ENCODE peak calls at places on chromosomes 7 and 10, in six cellular contexts. Y is HCT116, N is astrocyte, D is AG04450, W is tibial nerve, J is HL-60. L is an unnamed sample.

GRCh38 chr10:16184911-16185310 is 251.9 kb upstream of the PTER start:
- DNase-seq in Y (no peak), N (no peak), D (no peak), W (no peak), J (no peak), L (no peak)

GRCh38 chr7:98802781-98803110 is 67.1 kb downstream of the TMEM130 start:
- DNase-seq in Y (no peak), N (no peak), D (no peak), W (no peak), J (no peak), L (no peak)

GRCh38 chr7:154350892-154351291 is 298.7 kb downstream of the DPP6 start:
- DNase-seq in Y (no peak), N (no peak), D (no peak), W (no peak), J (no peak), L (no peak)

GRCh38 chr7:155530601-155531000 is 15.8 kb downstream of the CNPY1 start:
- DNase-seq in Y (no peak), N (no peak), D (no peak), W (no peak), J (no peak), L (no peak)

GRCh38 chr7:116357776-116358670 is 141.5 kb upstream of the CAV2 start:
- DNase-seq in Y (no peak), N (peak; percentile 39), D (no peak), W (no peak), J (no peak), L (no peak)

GRCh38 chr10:131580076-131580652 is 268.6 kb upstream of the TCERG1L start:
- DNase-seq in Y (no peak), N (no peak), D (no peak), W (no peak), J (no peak), L (no peak)

GRCh38 chr10:95389982-95390381 is 99.2 kb upstream of the PDLIM1 start:
- DNase-seq in Y (no peak), N (no peak), D (no peak), W (no peak), J (no peak), L (no peak)

GRCh38 chr7:25280181-25280580 is 51.9 kb upstream of the NPVF start:
- DNase-seq in Y (no peak), N (no peak), D (no peak), W (no peak), J (no peak), L (no peak)

GRCh38 chr10:34922138-34922537 is 107.0 kb upstream of the PARD3 start:
- DNase-seq in Y (no peak), N (no peak), D (no peak), W (no peak), J (no peak), L (no peak)

GRCh38 chr7:5754981-5755599 is 26.4 kb downstream of the RNF216 start:
- DNase-seq in Y (no peak), N (no peak), D (no peak), W (no peak), J (no peak), L (no peak)

GRCh38 chr7:137151056-137151731 is 192.3 kb downstream of the PTN start:
- DNase-seq in Y (no peak), N (peak; percentile 89), D (no peak), W (no peak), J (no peak), L (no peak)

GRCh38 chr7:33108591-33108930 is 643 bp downstream of the RP9 start:
- DNase-seq in Y (no peak), N (no peak), D (no peak), W (no peak), J (peak; percentile 22), L (no peak)

GRCh38 chr7:132947011-132947410 is 134.9 kb downstream of the CHCHD3 start:
- DNase-seq in Y (no peak), N (no peak), D (no peak), W (no peak), J (no peak), L (no peak)

GRCh38 chr7:44608916-44609648 is 2.7 kb downstream of the OGDH start:
- DNase-seq in Y (no peak), N (peak; percentile 33), D (no peak), W (no peak), J (peak; percentile 66), L (no peak)

GRCh38 chr7:117828831-117829230 is 44.4 kb downstream of the CTTNBP2 start:
- DNase-seq in Y (no peak), N (peak; percentile 37), D (no peak), W (no peak), J (no peak), L (no peak)

GRCh38 chr7:127751062-127751722 is 99.2 kb downstream of the SND1 start:
- DNase-seq in Y (no peak), N (peak; percentile 97), D (peak; percentile 62), W (no peak), J (peak; percentile 39), L (no peak)

GRCh38 chr10:123236122-123236521 is 81.9 kb downstream of the BUB3 start:
- DNase-seq in Y (no peak), N (no peak), D (no peak), W (no peak), J (no peak), L (no peak)
- TF ChIP-seq CTCF in Y (peak; percentile 41), N (no peak), D (no peak), W (no peak), J (peak; percentile 9), L (no peak)

DNA sequence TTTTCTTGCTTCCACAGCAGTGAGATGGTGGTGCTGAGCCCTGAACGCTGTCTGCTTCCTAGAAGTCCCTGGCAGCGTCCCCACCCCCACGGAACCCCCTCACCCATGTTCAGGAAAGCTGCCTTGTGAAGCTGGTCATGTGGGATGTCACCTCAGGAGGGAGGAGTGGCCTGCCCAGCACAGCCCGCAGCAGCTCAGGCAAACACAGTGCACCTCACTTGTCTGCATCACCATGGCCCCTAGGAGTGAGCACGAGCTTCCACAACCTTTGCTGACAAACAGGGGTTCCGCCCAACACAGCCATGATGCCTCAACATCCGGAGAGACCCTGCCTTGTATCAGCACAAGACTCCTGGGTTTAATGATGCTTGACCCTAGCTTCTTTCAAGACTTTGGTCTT is 508.9 kb downstream of the RPS24 start:
- DNase-seq in Y (no peak), N (no peak), D (no peak), W (no peak), J (no peak), L (no peak)
- H3K27ac ChIP-seq in Y (no peak overlapping the region), N (no peak overlapping the region), D (peak overlapping the region; percentile 82), W (peak overlapping the region; percentile 77), J (no peak overlapping the region), L (peak overlapping the region; percentile 62)

GRCh38 chr10:128964100-128964403 is 503.0 kb upstream of the MGMT start:
- DNase-seq in Y (no peak), N (no peak), D (no peak), W (no peak), J (no peak), L (no peak)
- TF ChIP-seq CTCF in Y (no peak), N (no peak), D (no peak), W (no peak), J (no peak), L (no peak)

GRCh38 chr10:47261556-47261955 is 38.4 kb upstream of the GDF10 start:
- DNase-seq in Y (no peak), N (no peak), D (no peak), W (no peak), J (no peak), L (no peak)

GRCh38 chr10:47260505-47261111 is 39.4 kb upstream of the GDF10 start:
- DNase-seq in Y (no peak), N (no peak), D (no peak), W (no peak), J (no peak), L (no peak)

GRCh38 chr10:47259521-47259920 is 40.5 kb upstream of the GDF10 start:
- DNase-seq in Y (no peak), N (no peak), D (no peak), W (no peak), J (no peak), L (no peak)

GRCh38 chr10:47262606-47263295 is 37.2 kb upstream of the GDF10 start:
- DNase-seq in Y (no peak), N (peak; percentile 70), D (no peak), W (no peak), J (no peak), L (no peak)

GRCh38 chr10:47261121-47261520 is 38.9 kb upstream of the GDF10 start:
- DNase-seq in Y (no peak), N (no peak), D (no peak), W (no peak), J (peak; percentile 49), L (no peak)
- H3K27ac ChIP-seq in Y (no peak overlapping the region), N (no peak overlapping the region), D (no peak overlapping the region), W (no peak overlapping the region), J (peak overlapping the region; percentile 24), L (no peak overlapping the region)

GRCh38 chr10:59719374-59719773 is 9.7 kb upstream of the SLC16A9 start:
- DNase-seq in Y (no peak), N (no peak), D (no peak), W (no peak), J (no peak), L (no peak)
- TF ChIP-seq CTCF in Y (peak; percentile 34), N (no peak), D (peak; percentile 10), W (no peak), J (no peak), L (no peak)

GRCh38 chr7:16554518-16555236 is 28.1 kb downstream of the LRRC72 start:
- DNase-seq in Y (no peak), N (no peak), D (no peak), W (no peak), J (no peak), L (peak; percentile 25)
- H3K27ac ChIP-seq in Y (no peak overlapping the region), N (no peak overlapping the region), D (no peak overlapping the region), W (no peak overlapping the region), J (no peak overlapping the region), L (peak overlapping the region; percentile 71)

DNA sequence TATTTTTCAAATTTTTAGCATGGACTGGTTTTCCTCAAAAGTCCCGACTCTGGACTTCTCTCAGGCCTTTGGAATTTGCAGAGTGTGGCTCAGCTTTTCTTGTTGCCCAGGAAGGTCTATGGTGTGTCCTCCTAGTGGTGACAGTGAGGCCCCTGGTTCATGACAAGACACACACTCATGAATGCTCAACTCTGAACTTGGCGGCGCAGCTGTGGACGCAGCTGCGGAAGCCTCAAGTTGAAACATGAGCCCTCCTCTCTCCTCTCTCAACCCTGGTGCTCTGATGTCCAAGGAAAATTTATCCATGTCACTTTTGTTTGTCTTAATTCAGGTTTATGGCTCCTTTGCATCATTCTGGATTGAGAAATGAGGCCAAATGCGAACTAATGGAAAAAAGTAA is 183.9 kb downstream of the HECW1 start:
- DNase-seq in Y (no peak), N (no peak), D (peak; percentile 27), W (no peak), J (no peak), L (no peak)
- TF ChIP-seq CTCF in Y (peak; percentile 50), N (no peak), D (peak; percentile 24), W (no peak), J (no peak), L (no peak)

GRCh38 chr7:149824301-149824741 is 13.9 kb upstream of the ZNF862 start:
- DNase-seq in Y (no peak), N (no peak), D (no peak), W (no peak), J (no peak), L (no peak)
- H3K27ac ChIP-seq in Y (no peak overlapping the region), N (no peak overlapping the region), D (no peak overlapping the region), W (no peak overlapping the region), J (no peak overlapping the region), L (no peak overlapping the region)

L was measured in left ventricle myocardium inferior.